ENCODE peak calls at places on chromosomes 11 and 22, in five cellular contexts. X, N, W, S and Z are unnamed samples.

GRCh38 chr22:38754247-38755154 is 1.3 kb downstream of the SUN2 start:
- DNase-seq in X (peak; percentile 57), N (peak; percentile 43), W (no peak), S (peak; percentile 86), Z (no peak)

GRCh38 chr11:114562166-114562916 is 2.7 kb upstream of the NXPE1 start:
- DNase-seq in X (peak; percentile 40), N (peak; percentile 59), W (no peak), S (peak; percentile 6), Z (no peak)

GRCh38 chr11:5618807-5619206 is 6.0 kb upstream of the TRIM34 start:
- DNase-seq in X (peak; percentile 86), N (peak; percentile 97), W (no peak), S (peak; percentile 53), Z (peak; percentile 89)

GRCh38 chr11:1099519-1100355 is 25.1 kb downstream of the MUC2 start:
- DNase-seq in X (no peak), N (no peak), W (no peak), S (no peak), Z (no peak)

GRCh38 chr22:42154293-42154692 is 23.7 kb upstream of the CYP2D6 start:
- DNase-seq in X (no peak), N (no peak), W (no peak), S (no peak), Z (no peak)

GRCh38 chr11:33703234-33703633 is 2.6 kb upstream of the C11orf91 start:
- DNase-seq in X (no peak), N (no peak), W (no peak), S (no peak), Z (no peak)

GRCh38 chr22:27726344-27726725 is 75.2 kb downstream of the MN1 start:
- DNase-seq in X (no peak), N (no peak), W (no peak), S (no peak), Z (no peak)

GRCh38 chr11:398826-399225 is 4.8 kb downstream of the PKP3 start:
- DNase-seq in X (peak; percentile 12), N (no peak), W (no peak), S (peak; percentile 13), Z (no peak)

GRCh38 chr11:128508785-128509518 is 78.4 kb downstream of the ETS1 start:
- DNase-seq in X (peak; percentile 85), N (peak; percentile 86), W (no peak), S (peak; percentile 88), Z (peak; percentile 53)

GRCh38 chr11:14331476-14332136 is 27.4 kb downstream of the RRAS2 start:
- DNase-seq in X (no peak), N (no peak), W (no peak), S (no peak), Z (no peak)

GRCh38 chr11:72821221-72821919 is 7.2 kb downstream of the ATG16L2 start:
- DNase-seq in X (no peak), N (no peak), W (no peak), S (no peak), Z (no peak)

GRCh38 chr11:7532395-7532794 is 18.6 kb downstream of the PPFIBP2 start:
- DNase-seq in X (no peak), N (no peak), W (no peak), S (no peak), Z (no peak)

GRCh38 chr11:120208012-120208441 is 2.8 kb upstream of the OAF start:
- DNase-seq in X (no peak), N (no peak), W (no peak), S (peak; percentile 43), Z (no peak)

GRCh38 chr11:8732748-8733241 is 50.2 kb downstream of the RPL27A start:
- DNase-seq in X (peak; percentile 85), N (peak; percentile 80), W (no peak), S (peak; percentile 87), Z (peak; percentile 61)

GRCh38 chr22:22422629-22423112 is 85.9 kb downstream of the ZNF280B start:
- DNase-seq in X (peak; percentile 63), N (peak; percentile 48), W (peak; percentile 37), S (peak; percentile 64), Z (peak; percentile 69)

GRCh38 chr22:38850941-38851849 is 7.4 kb upstream of the NPTXR start:
- DNase-seq in X (peak; percentile 71), N (peak; percentile 72), W (no peak), S (peak; percentile 59), Z (peak; percentile 44)

GRCh38 chr11:66081505-66081904 is 11.4 kb downstream of the PACS1 start:
- DNase-seq in X (no peak), N (no peak), W (no peak), S (no peak), Z (no peak)

GRCh38 chr11:110376711-110377324 is 52.9 kb upstream of the FDX1 start:
- DNase-seq in X (peak; percentile 85), N (peak; percentile 79), W (no peak), S (peak; percentile 88), Z (peak; percentile 85)

GRCh38 chr11:32391965-32392553 is 43.3 kb downstream of the WT1 start:
- DNase-seq in X (peak; percentile 42), N (peak; percentile 70), W (no peak), S (peak; percentile 82), Z (peak; percentile 35)

GRCh38 chr11:26571861-26572654 is at the start of gene MUC15:
- DNase-seq in X (no peak), N (no peak), W (no peak), S (no peak), Z (no peak)

GRCh38 chr22:27159016-27159415 is 501.6 kb downstream of the MIAT start:
- DNase-seq in X (no peak), N (no peak), W (no peak), S (no peak), Z (no peak)

GRCh38 chr11:10623797-10624761 is 55.6 kb upstream of the LYVE1 start:
- DNase-seq in X (peak; percentile 37), N (peak; percentile 37), W (no peak), S (peak; percentile 32), Z (no peak)

GRCh38 chr11:1298695-1299492 is 10.5 kb downstream of the TOLLIP start:
- DNase-seq in X (peak; percentile 79), N (peak; percentile 59), W (no peak), S (peak; percentile 80), Z (no peak)

GRCh38 chr11:102323542-102324261 is 6.4 kb downstream of the BIRC3 start:
- DNase-seq in X (peak; percentile 72), N (peak; percentile 84), W (no peak), S (peak; percentile 75), Z (peak; percentile 51)

GRCh38 chr11:103294516-103294915 is 185.3 kb downstream of the DYNC2H1 start:
- DNase-seq in X (peak; percentile 6), N (peak; percentile 12), W (no peak), S (no peak), Z (no peak)